ENCODE peak calls at places on chromosomes 1 and 21, in four cellular contexts. C is thoracic aorta, W is hepatocyte, J is neural progenitor cell. O is an unnamed sample.

GRCh38 chr1:12229835-12230548 is at the start of gene VPS13D:
- DNase-seq in C (peak), J (peak), W (peak), O (peak)

GRCh38 chr1:38310079-38310478 is 263.5 kb upstream of the POU3F1 start:
- DNase-seq in J (no peak), C (no peak), W (peak), O (no peak)

GRCh38 chr1:23530089-23530749 is 814 bp downstream of the E2F2 start:
- DNase-seq in J (peak), W (no peak), C (no peak), O (no peak)

GRCh38 chr1:219555031-219555667 is 57.8 kb downstream of the ZC3H11B start:
- DNase-seq in J (peak), W (peak), C (no peak), O (no peak)

GRCh38 chr1:51768971-51769601 is 109.4 kb downstream of the NRDC start:
- DNase-seq in J (peak), W (peak), C (no peak), O (no peak)

GRCh38 chr1:17909634-17910033 is 154.5 kb downstream of the ACTL8 start:
- DNase-seq in J (peak), C (no peak), W (no peak), O (no peak)

GRCh38 chr1:42955311-42956063 is 3.2 kb downstream of the SLC2A1 start:
- DNase-seq in W (no peak), J (peak), C (no peak), O (no peak)

GRCh38 chr1:100187912-100188311 is 9.9 kb upstream of the LRRC39 start:
- DNase-seq in J (no peak), W (peak), C (no peak), O (peak)

GRCh38 chr1:35707253-35708178 is 11.2 kb downstream of the C1orf216 start:
- DNase-seq in C (no peak), W (peak), J (peak), O (no peak)

GRCh38 chr1:151501474-151501873 is 9.7 kb upstream of the CGN start:
- DNase-seq in W (peak), C (no peak), J (no peak), O (no peak)
- TF ChIP-seq CTCF in W (no peak), C (no peak), J (peak), O (no peak)

DNA sequence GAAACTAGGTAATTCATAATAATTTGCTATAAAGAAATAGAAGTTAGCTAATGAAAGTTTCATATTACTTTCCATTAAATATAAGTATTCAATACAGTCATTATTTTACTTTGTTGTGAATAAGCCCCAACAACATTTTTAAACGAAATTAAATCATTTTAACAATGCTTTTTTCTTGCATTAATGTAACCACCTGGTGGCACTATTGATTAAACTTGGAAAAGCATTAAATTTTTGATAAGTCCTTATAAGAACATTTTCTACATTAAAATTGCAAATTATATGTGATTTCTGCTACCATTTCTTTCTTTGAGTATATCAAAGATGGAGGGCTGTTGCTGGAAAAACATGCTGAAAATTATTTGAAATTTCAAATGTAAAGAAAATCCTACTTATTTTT is 918.8 kb upstream of the TMPRSS15 start:
- DNase-seq in C (no peak), J (no peak), W (no peak), O (no peak)
- TF ChIP-seq CTCF in C (no peak), J (peak), W (peak), O (no peak)

GRCh38 chr1:2452583-2453315 is 23.3 kb upstream of the PLCH2 start:
- DNase-seq in W (no peak), J (no peak), C (no peak), O (no peak)

GRCh38 chr1:2454227-2454626 is 21.9 kb upstream of the PLCH2 start:
- DNase-seq in W (no peak), J (no peak), C (no peak), O (no peak)

GRCh38 chr1:2451744-2452582 is 24.1 kb upstream of the PLCH2 start:
- DNase-seq in C (no peak), J (no peak), W (peak), O (no peak)

GRCh38 chr1:2457444-2457843 is 18.6 kb upstream of the PLCH2 start:
- DNase-seq in J (no peak), W (no peak), C (no peak), O (no peak)

DNA sequence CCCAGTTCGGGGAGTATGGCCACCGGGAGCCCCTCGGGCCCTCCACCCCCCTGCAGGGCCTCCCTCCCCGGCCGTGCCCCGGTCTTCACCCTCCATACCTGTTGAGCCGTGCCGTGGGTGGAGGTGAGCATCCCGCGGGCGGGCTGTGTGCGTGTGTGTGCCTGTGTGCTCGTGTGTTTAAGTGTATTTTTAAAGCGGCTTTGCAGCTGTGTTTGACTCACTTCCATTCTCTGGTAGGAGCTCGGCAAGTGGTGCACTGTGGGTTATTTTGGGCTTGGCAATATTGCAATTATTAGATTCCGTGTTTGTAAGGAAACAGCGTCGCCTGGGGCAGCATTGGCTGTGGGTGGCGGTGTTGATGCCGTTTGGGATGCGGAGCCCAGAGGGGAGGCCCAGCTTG is 20.3 kb upstream of the PLCH2 start:
- DNase-seq in J (no peak), C (no peak), W (no peak), O (no peak)
- TF ChIP-seq CTCF in J (no peak), C (no peak), W (no peak), O (no peak)

DNA sequence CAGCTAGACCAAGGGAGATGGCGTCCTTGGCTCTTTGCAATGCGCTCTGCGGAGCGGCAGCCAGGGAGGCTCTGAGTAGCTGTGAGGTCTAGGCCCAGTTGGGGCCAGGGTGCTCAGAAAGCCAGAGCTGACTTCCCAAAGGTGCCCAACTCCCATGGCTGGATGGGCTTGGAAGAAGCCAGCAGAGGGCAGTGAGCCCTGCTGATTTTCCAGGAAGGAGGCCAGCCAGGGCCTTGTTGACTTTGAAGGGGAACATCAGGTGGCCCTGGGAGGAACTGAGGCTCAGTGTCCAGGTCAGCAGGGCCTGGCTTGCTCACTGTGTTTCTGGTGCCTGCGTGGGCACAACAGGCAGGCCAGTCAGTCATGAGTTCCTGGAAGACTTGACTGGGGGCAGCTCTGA is 27.1 kb downstream of the CDCP2 start:
- DNase-seq in C (no peak), J (peak), W (peak), O (no peak)
- TF ChIP-seq CTCF in C (no peak), J (peak), W (peak), O (no peak)

GRCh38 chr1:155175281-155175926 is 1.8 kb downstream of the TRIM46 start:
- DNase-seq in C (no peak), J (no peak), W (no peak), O (no peak)
- TF ChIP-seq CTCF in C (no peak), J (no peak), W (no peak), O (no peak)

GRCh38 chr21:14072761-14073535 is 137.8 kb downstream of the LIPI start:
- DNase-seq in J (no peak), C (no peak), W (no peak), O (no peak)
- TF ChIP-seq CTCF in J (no peak), C (no peak), W (no peak), O (no peak)

DNA sequence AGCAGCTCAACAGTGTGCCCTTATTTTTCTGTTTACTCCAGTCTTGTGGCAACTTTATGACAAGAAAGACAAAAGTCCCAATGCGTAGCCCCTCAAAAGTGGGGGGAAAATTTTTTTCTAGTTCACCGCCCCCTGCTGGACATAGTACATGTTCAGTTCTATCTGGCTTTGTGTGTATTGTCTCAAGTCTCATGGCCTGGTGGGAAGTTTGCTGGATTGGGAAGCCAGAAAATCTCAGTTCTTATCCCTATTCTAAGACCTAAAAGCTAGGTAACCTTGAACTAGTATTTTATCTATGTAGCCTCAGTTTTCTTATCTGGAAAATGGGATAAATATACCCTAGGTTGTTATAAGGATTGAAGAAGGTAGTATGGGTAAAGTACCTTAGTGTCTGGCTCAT is 55.8 kb upstream of the LDLRAP1 start:
- DNase-seq in C (no peak), J (peak), W (no peak), O (no peak)
- TF ChIP-seq CTCF in C (peak), J (peak), W (peak), O (no peak)

DNA sequence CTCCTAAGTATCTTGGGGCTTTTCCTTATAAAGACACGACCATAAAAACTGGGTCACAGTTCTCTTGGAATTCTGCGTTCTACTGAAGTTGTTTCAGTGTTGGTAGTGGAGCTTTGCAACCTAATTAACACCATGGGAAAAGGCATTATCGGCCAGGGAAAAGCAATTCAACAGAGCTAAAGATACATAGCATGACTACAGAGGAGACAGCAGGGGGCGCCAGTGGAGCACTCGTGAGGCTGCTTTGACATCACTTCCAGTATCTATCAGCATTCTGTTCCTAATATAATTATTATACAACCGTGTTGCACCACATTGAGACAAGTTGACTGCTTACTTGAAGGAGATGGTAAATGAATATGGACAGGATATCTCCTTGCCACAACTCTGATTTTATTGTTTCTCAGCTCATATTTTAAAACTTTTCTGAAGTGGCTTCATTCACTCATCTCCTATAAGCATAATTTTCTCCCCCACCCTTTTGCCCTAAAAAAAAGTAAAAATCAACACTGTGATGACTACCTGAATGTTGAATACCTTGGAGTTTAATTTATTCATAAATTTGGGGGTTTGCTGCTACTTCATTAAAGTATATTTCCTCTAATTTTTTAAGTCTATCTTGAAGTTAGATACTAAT is 39.4 kb downstream of the ZP4 start:
- DNase-seq in C (no peak), J (peak), W (peak), O (no peak)
- TF ChIP-seq CTCF in C (no peak), J (peak), W (peak), O (no peak)

GRCh38 chr1:16072616-16073484 is 601 bp downstream of the FAM131C start:
- DNase-seq in J (peak), C (no peak), W (peak), O (no peak)
- TF ChIP-seq CTCF in J (no peak), C (no peak), W (peak), O (no peak)